ENCODE peak calls at places on chromosomes 1 and 21, in nine cellular contexts. One of them, this sample, is unnamed. For H3K27me3, the result is how much of the 10 kb centered on the place peaks cover.

GRCh38 chr1:224106568-224107281 is 7.2 kb upstream of the FBXO28 start:
- DNase-seq in endodermal cell: peak
- DNase-seq in heart right ventricle: no peak
- DNase-seq in H1: no peak
- DNase-seq in left lung: peak
- DNase-seq in mammary epithelial cell: peak
- DNase-seq in adrenal gland: no peak
- DNase-seq in left ventricle myocardium inferior: no peak
- DNase-seq in CD4-positive, alpha-beta T cell: no peak
- DNase-seq in this sample: no peak

GRCh38 chr1:213383465-213383864 is 332.4 kb downstream of the RPS6KC1 start:
- DNase-seq in endodermal cell: no peak
- DNase-seq in heart right ventricle: no peak
- DNase-seq in left ventricle myocardium inferior: no peak
- DNase-seq in adrenal gland: no peak
- DNase-seq in left lung: no peak
- DNase-seq in CD4-positive, alpha-beta T cell: no peak
- DNase-seq in H1: no peak
- DNase-seq in mammary epithelial cell: no peak
- DNase-seq in this sample: no peak

GRCh38 chr1:21292991-21293536 is 2.8 kb upstream of the ECE1 start:
- DNase-seq in left ventricle myocardium inferior: no peak
- DNase-seq in mammary epithelial cell: no peak
- DNase-seq in adrenal gland: no peak
- DNase-seq in heart right ventricle: no peak
- DNase-seq in CD4-positive, alpha-beta T cell: no peak
- DNase-seq in H1: no peak
- DNase-seq in left lung: no peak
- DNase-seq in endodermal cell: no peak
- DNase-seq in this sample: no peak

GRCh38 chr21:28943631-28944030 is 49.0 kb downstream of the LTN1 start:
- DNase-seq in endodermal cell: no peak
- DNase-seq in left lung: no peak
- DNase-seq in H1: no peak
- DNase-seq in mammary epithelial cell: no peak
- DNase-seq in left ventricle myocardium inferior: no peak
- DNase-seq in heart right ventricle: no peak
- DNase-seq in CD4-positive, alpha-beta T cell: no peak
- DNase-seq in adrenal gland: no peak
- DNase-seq in this sample: no peak

GRCh38 chr1:106439475-106439874 is 617.0 kb upstream of the PRMT6 start:
- DNase-seq in left lung: no peak
- DNase-seq in adrenal gland: no peak
- DNase-seq in mammary epithelial cell: no peak
- DNase-seq in left ventricle myocardium inferior: no peak
- DNase-seq in heart right ventricle: no peak
- DNase-seq in endodermal cell: no peak
- DNase-seq in H1: no peak
- DNase-seq in CD4-positive, alpha-beta T cell: no peak
- DNase-seq in this sample: no peak

GRCh38 chr1:33219886-33220661 is 36.2 kb upstream of the ZNF362 start:
- DNase-seq in endodermal cell: peak
- DNase-seq in H1: no peak
- DNase-seq in mammary epithelial cell: peak
- DNase-seq in left lung: no peak
- DNase-seq in CD4-positive, alpha-beta T cell: no peak
- DNase-seq in left ventricle myocardium inferior: no peak
- DNase-seq in adrenal gland: no peak
- DNase-seq in heart right ventricle: no peak
- DNase-seq in this sample: no peak

GRCh38 chr1:95169544-95169943 is 52.4 kb downstream of the TLCD4 start:
- DNase-seq in left ventricle myocardium inferior: no peak
- DNase-seq in H1: no peak
- DNase-seq in CD4-positive, alpha-beta T cell: no peak
- DNase-seq in endodermal cell: no peak
- DNase-seq in heart right ventricle: no peak
- DNase-seq in adrenal gland: no peak
- DNase-seq in mammary epithelial cell: peak
- DNase-seq in left lung: peak
- DNase-seq in this sample: no peak

GRCh38 chr1:86775395-86775794 is 71.0 kb downstream of the SH3GLB1 start:
- DNase-seq in CD4-positive, alpha-beta T cell: no peak
- DNase-seq in left lung: no peak
- DNase-seq in H1: no peak
- DNase-seq in left ventricle myocardium inferior: no peak
- DNase-seq in endodermal cell: no peak
- DNase-seq in heart right ventricle: no peak
- DNase-seq in mammary epithelial cell: no peak
- DNase-seq in adrenal gland: no peak
- DNase-seq in this sample: no peak

DNA sequence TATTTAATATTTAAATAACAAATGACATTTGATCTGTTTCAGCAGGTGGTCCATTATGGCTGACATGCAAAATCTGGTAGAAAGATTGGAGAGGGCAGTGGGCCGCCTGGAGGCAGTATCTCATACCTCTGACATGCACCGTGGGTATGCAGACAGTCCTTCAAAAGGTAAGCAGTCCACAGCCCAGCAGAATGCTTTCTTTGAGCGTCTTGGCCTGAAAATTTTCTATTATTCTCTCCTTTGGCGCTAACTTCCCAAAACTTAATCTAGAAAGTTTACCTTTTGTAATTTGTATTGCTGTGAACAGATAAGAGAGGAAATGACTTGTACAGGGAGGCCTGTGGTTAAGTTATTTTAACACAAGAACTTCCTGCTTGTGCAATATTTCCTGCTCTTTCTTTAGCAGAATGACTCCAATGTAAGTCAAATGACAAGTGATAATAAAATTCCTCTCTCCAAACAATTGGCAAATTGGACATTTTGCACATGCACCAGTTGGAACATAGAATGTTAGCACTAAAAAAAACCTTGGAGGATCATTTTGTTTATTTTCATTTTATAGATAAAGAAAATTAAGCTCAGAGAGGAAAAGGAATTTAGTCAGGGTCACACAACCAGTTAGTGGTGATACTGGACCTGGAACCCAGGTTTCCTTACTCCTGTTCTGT is 18.9 kb downstream of the CAP1 start:
- DNase-seq in endodermal cell: peak
- DNase-seq in adrenal gland: no peak
- DNase-seq in mammary epithelial cell: peak
- DNase-seq in heart right ventricle: no peak
- DNase-seq in CD4-positive, alpha-beta T cell: no peak
- DNase-seq in H1: peak
- DNase-seq in left ventricle myocardium inferior: no peak
- DNase-seq in left lung: no peak
- DNase-seq in this sample: no peak
- TF ChIP-seq CTCF in endodermal cell: peak
- TF ChIP-seq CTCF in adrenal gland: no peak
- TF ChIP-seq CTCF in mammary epithelial cell: no peak
- TF ChIP-seq CTCF in heart right ventricle: no peak
- TF ChIP-seq CTCF in CD4-positive, alpha-beta T cell: peak
- TF ChIP-seq CTCF in H1: peak
- TF ChIP-seq CTCF in left ventricle myocardium inferior: no peak
- TF ChIP-seq CTCF in left lung: no peak
- TF ChIP-seq CTCF in this sample: no peak

GRCh38 chr1:43613075-43613942 is 36.6 kb upstream of the KDM4A start:
- DNase-seq in heart right ventricle: no peak
- DNase-seq in adrenal gland: no peak
- DNase-seq in endodermal cell: no peak
- DNase-seq in left ventricle myocardium inferior: no peak
- DNase-seq in H1: no peak
- DNase-seq in mammary epithelial cell: no peak
- DNase-seq in CD4-positive, alpha-beta T cell: no peak
- DNase-seq in left lung: no peak
- DNase-seq in this sample: no peak

GRCh38 chr1:43611950-43612349 is 38.0 kb upstream of the KDM4A start:
- DNase-seq in H1: no peak
- DNase-seq in endodermal cell: no peak
- DNase-seq in adrenal gland: no peak
- DNase-seq in left lung: no peak
- DNase-seq in left ventricle myocardium inferior: no peak
- DNase-seq in CD4-positive, alpha-beta T cell: no peak
- DNase-seq in mammary epithelial cell: no peak
- DNase-seq in heart right ventricle: no peak
- DNase-seq in this sample: no peak

GRCh38 chr1:43614891-43615290 is 35.1 kb upstream of the KDM4A start:
- DNase-seq in endodermal cell: no peak
- DNase-seq in left ventricle myocardium inferior: no peak
- DNase-seq in H1: no peak
- DNase-seq in mammary epithelial cell: no peak
- DNase-seq in left lung: no peak
- DNase-seq in CD4-positive, alpha-beta T cell: no peak
- DNase-seq in adrenal gland: no peak
- DNase-seq in heart right ventricle: no peak
- DNase-seq in this sample: no peak

GRCh38 chr1:43614211-43614610 is 35.7 kb upstream of the KDM4A start:
- DNase-seq in left ventricle myocardium inferior: no peak
- DNase-seq in H1: no peak
- DNase-seq in endodermal cell: no peak
- DNase-seq in adrenal gland: no peak
- DNase-seq in heart right ventricle: no peak
- DNase-seq in mammary epithelial cell: no peak
- DNase-seq in CD4-positive, alpha-beta T cell: no peak
- DNase-seq in left lung: no peak
- DNase-seq in this sample: peak

DNA sequence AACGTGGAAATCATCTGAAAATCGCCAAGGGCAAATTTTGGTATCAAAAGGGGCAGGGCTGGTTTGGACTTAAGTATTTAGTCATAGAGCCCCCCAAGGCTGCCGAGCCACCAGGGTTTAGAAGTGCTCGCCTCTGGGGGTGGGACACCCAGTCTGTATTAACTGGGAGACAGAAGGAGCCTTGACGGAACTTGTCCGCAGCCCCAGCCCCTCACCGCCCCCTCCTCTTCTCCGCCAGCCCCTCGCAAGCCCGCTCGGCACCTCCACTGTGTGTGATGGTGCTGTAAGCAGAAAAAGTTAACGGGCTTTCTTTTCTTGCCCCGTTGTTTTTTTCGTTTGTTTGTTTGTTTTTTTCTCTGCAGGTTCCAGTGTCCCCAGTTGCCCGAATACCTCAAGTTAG is 37.5 kb upstream of the KDM4A start:
- DNase-seq in endodermal cell: no peak
- DNase-seq in left ventricle myocardium inferior: no peak
- DNase-seq in left lung: no peak
- DNase-seq in adrenal gland: no peak
- DNase-seq in mammary epithelial cell: no peak
- DNase-seq in CD4-positive, alpha-beta T cell: no peak
- DNase-seq in H1: no peak
- DNase-seq in heart right ventricle: no peak
- DNase-seq in this sample: no peak
- H3K27me3 ChIP-seq in endodermal cell: under half
- H3K27me3 ChIP-seq in left ventricle myocardium inferior: under half
- H3K27me3 ChIP-seq in left lung: under half
- H3K27me3 ChIP-seq in adrenal gland: under half
- H3K27me3 ChIP-seq in mammary epithelial cell: under half
- H3K27me3 ChIP-seq in CD4-positive, alpha-beta T cell: under half
- H3K27me3 ChIP-seq in H1: under half
- H3K27me3 ChIP-seq in heart right ventricle: under half
- H3K27me3 ChIP-seq in this sample: under half

GRCh38 chr1:24556414-24556795 is 518 bp downstream of the NCMAP start:
- DNase-seq in H1: no peak
- DNase-seq in left ventricle myocardium inferior: no peak
- DNase-seq in adrenal gland: no peak
- DNase-seq in mammary epithelial cell: no peak
- DNase-seq in endodermal cell: no peak
- DNase-seq in heart right ventricle: no peak
- DNase-seq in left lung: no peak
- DNase-seq in CD4-positive, alpha-beta T cell: no peak
- DNase-seq in this sample: no peak

GRCh38 chr1:24557220-24557619 is 1.3 kb downstream of the NCMAP start:
- DNase-seq in endodermal cell: no peak
- DNase-seq in left ventricle myocardium inferior: no peak
- DNase-seq in left lung: no peak
- DNase-seq in mammary epithelial cell: no peak
- DNase-seq in CD4-positive, alpha-beta T cell: no peak
- DNase-seq in heart right ventricle: no peak
- DNase-seq in H1: no peak
- DNase-seq in adrenal gland: no peak
- DNase-seq in this sample: no peak

GRCh38 chr1:24554714-24555113 is 1.2 kb upstream of the NCMAP start:
- DNase-seq in left ventricle myocardium inferior: no peak
- DNase-seq in heart right ventricle: no peak
- DNase-seq in adrenal gland: no peak
- DNase-seq in left lung: no peak
- DNase-seq in endodermal cell: no peak
- DNase-seq in H1: no peak
- DNase-seq in CD4-positive, alpha-beta T cell: no peak
- DNase-seq in mammary epithelial cell: no peak
- DNase-seq in this sample: no peak

GRCh38 chr1:24553931-24554330 is 2.0 kb upstream of the NCMAP start:
- DNase-seq in heart right ventricle: no peak
- DNase-seq in H1: no peak
- DNase-seq in mammary epithelial cell: no peak
- DNase-seq in left lung: no peak
- DNase-seq in adrenal gland: no peak
- DNase-seq in left ventricle myocardium inferior: no peak
- DNase-seq in CD4-positive, alpha-beta T cell: no peak
- DNase-seq in endodermal cell: no peak
- DNase-seq in this sample: no peak

DNA sequence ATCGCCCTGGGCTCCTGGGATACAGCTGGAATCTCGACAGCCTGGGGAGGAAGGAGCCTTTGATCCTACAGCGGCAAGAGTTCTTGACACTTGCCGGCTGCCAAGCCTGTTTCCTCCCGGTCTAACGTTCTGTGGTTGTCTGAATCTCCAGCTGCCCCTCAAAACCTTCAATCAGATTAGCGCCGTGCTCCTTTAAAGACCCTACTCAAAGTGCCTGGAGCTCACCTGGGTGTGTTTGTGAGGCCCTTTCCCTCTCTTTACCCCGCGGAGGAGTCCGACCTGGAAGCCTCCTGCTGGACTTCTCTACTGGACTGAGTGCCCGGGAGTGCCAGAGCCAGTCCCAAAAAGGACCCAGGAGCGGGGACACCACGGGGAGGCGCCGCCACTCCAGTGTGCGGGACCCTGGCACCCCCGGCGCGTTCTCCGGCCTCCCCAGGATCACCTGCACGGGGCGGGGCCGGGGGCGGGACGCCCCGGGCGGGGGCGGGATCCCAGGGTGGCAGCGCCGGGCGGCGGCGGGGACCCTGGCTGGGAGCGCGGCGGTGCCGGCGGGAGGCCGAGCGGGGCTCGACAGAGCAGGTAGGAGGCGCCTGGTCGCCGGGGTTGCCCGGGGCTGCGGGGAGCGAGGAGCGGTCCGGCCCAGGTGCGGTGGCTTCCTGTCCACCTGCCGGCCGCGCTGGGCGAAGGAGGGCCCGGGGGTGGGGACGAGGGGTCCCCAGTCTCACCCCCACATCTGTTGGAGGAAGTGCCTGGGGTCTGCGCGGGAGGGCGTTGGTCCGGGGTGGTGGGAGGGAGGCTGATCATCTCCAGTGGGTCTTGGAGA is at the start of gene NCMAP:
- DNase-seq in H1: no peak
- DNase-seq in endodermal cell: peak
- DNase-seq in heart right ventricle: peak
- DNase-seq in mammary epithelial cell: no peak
- DNase-seq in left ventricle myocardium inferior: peak
- DNase-seq in adrenal gland: no peak
- DNase-seq in left lung: peak
- DNase-seq in CD4-positive, alpha-beta T cell: peak
- DNase-seq in this sample: peak
- TF ChIP-seq CTCF in H1: no peak
- TF ChIP-seq CTCF in endodermal cell: no peak
- TF ChIP-seq CTCF in heart right ventricle: peak
- TF ChIP-seq CTCF in mammary epithelial cell: no peak
- TF ChIP-seq CTCF in left ventricle myocardium inferior: peak
- TF ChIP-seq CTCF in adrenal gland: no peak
- TF ChIP-seq CTCF in left lung: no peak
- TF ChIP-seq CTCF in CD4-positive, alpha-beta T cell: no peak
- TF ChIP-seq CTCF in this sample: no peak

GRCh38 chr1:233316473-233316872 is 11.1 kb upstream of the MAP3K21 start:
- DNase-seq in left lung: no peak
- DNase-seq in left ventricle myocardium inferior: no peak
- DNase-seq in CD4-positive, alpha-beta T cell: no peak
- DNase-seq in H1: no peak
- DNase-seq in adrenal gland: no peak
- DNase-seq in mammary epithelial cell: no peak
- DNase-seq in endodermal cell: no peak
- DNase-seq in heart right ventricle: no peak
- DNase-seq in this sample: no peak

GRCh38 chr1:233315718-233316301 is 11.7 kb upstream of the MAP3K21 start:
- DNase-seq in heart right ventricle: no peak
- DNase-seq in CD4-positive, alpha-beta T cell: no peak
- DNase-seq in endodermal cell: no peak
- DNase-seq in mammary epithelial cell: no peak
- DNase-seq in H1: no peak
- DNase-seq in left lung: no peak
- DNase-seq in adrenal gland: peak
- DNase-seq in left ventricle myocardium inferior: no peak
- DNase-seq in this sample: no peak

GRCh38 chr1:233319272-233319671 is 8.3 kb upstream of the MAP3K21 start:
- DNase-seq in adrenal gland: no peak
- DNase-seq in mammary epithelial cell: no peak
- DNase-seq in CD4-positive, alpha-beta T cell: no peak
- DNase-seq in left lung: no peak
- DNase-seq in heart right ventricle: no peak
- DNase-seq in endodermal cell: no peak
- DNase-seq in H1: no peak
- DNase-seq in left ventricle myocardium inferior: no peak
- DNase-seq in this sample: no peak

GRCh38 chr1:233313434-233314155 is 13.9 kb upstream of the MAP3K21 start:
- DNase-seq in mammary epithelial cell: no peak
- DNase-seq in H1: no peak
- DNase-seq in CD4-positive, alpha-beta T cell: no peak
- DNase-seq in left ventricle myocardium inferior: no peak
- DNase-seq in endodermal cell: no peak
- DNase-seq in adrenal gland: no peak
- DNase-seq in heart right ventricle: no peak
- DNase-seq in left lung: no peak
- DNase-seq in this sample: no peak
- H3K27me3 ChIP-seq in mammary epithelial cell: under half
- H3K27me3 ChIP-seq in H1: under half
- H3K27me3 ChIP-seq in CD4-positive, alpha-beta T cell: under half
- H3K27me3 ChIP-seq in left ventricle myocardium inferior: under half
- H3K27me3 ChIP-seq in endodermal cell: under half
- H3K27me3 ChIP-seq in adrenal gland: under half
- H3K27me3 ChIP-seq in heart right ventricle: under half
- H3K27me3 ChIP-seq in left lung: under half
- H3K27me3 ChIP-seq in this sample: under half

This sample was measured in lower lobe of right lung.